ENCODE peak calls at places on chromosomes 5 and 9, in four cellular contexts. O is pancreas, E is brain microvascular endothelial cell, B is right lobe of liver. H is an unnamed sample.

GRCh38 chr5:149708981-149709594 is 21.0 kb upstream of the PPARGC1B start:
- DNase-seq in O (no peak), B (no peak), E (no peak), H (no peak)

GRCh38 chr9:20355022-20355421 is 267.3 kb downstream of the MLLT3 start:
- DNase-seq in B (no peak), E (peak), O (no peak), H (no peak)

GRCh38 chr9:123327697-123328100 is 28.3 kb upstream of the CRB2 start:
- DNase-seq in E (no peak), O (peak), B (no peak), H (peak)

GRCh38 chr5:16774806-16775205 is 158.0 kb upstream of the RETREG1 start:
- DNase-seq in O (no peak), E (no peak), B (no peak), H (no peak)

GRCh38 chr9:3528466-3528865 is 2.7 kb upstream of the RFX3 start:
- DNase-seq in O (no peak), B (no peak), E (no peak), H (no peak)

GRCh38 chr9:76818271-76818670 is 54.0 kb downstream of the PCA3 start:
- DNase-seq in O (no peak), B (peak), E (peak), H (peak)

GRCh38 chr9:7053903-7054302 is 296.1 kb downstream of the KDM4C start:
- DNase-seq in O (no peak), B (no peak), E (no peak), H (no peak)

GRCh38 chr5:107796797-107797196 is 126.1 kb upstream of the EFNA5 start:
- DNase-seq in O (no peak), E (no peak), B (no peak), H (no peak)

GRCh38 chr5:167158588-167158987 is 1132.9 kb upstream of the WWC1 start:
- DNase-seq in B (no peak), O (no peak), E (no peak), H (no peak)

GRCh38 chr5:133824661-133825254 is 143.7 kb downstream of the C5orf15 start:
- DNase-seq in O (no peak), E (no peak), B (peak), H (no peak)

GRCh38 chr5:145943674-145944121 is 7.3 kb downstream of the SH3RF2 start:
- DNase-seq in O (no peak), E (no peak), B (peak), H (no peak)

GRCh38 chr5:120358949-120359348 is 105.2 kb upstream of the PRR16 start:
- DNase-seq in B (no peak), O (no peak), E (no peak), H (no peak)

GRCh38 chr9:69499401-69499800 is 172.8 kb downstream of the APBA1 start:
- DNase-seq in B (no peak), O (no peak), E (no peak), H (no peak)

GRCh38 chr5:1517838-1518237 is 5.9 kb downstream of the LPCAT1 start:
- DNase-seq in O (peak), E (no peak), B (peak), H (peak)

GRCh38 chr5:156475831-156476551 is 149.0 kb downstream of the SGCD start:
- DNase-seq in O (no peak), B (no peak), E (peak), H (peak)

GRCh38 chr9:121376214-121376830 is 6.3 kb upstream of the STOM start:
- DNase-seq in O (no peak), B (no peak), E (no peak), H (no peak)

GRCh38 chr9:21681641-21682040 is 120.8 kb upstream of the MTAP start:
- DNase-seq in O (no peak), B (no peak), E (peak), H (no peak)

GRCh38 chr5:10577371-10578291 is 13.8 kb downstream of the ANKRD33B start:
- DNase-seq in B (peak), O (no peak), E (no peak), H (peak)

GRCh38 chr9:108300296-108301287 is 555.2 kb downstream of the ACTL7B start:
- DNase-seq in B (no peak), O (no peak), E (no peak), H (peak)

GRCh38 chr5:164336906-164337305 is 831.5 kb downstream of the MAT2B start:
- DNase-seq in O (no peak), E (peak), B (no peak), H (no peak)

GRCh38 chr9:111896942-111897830 is 572 bp downstream of the UGCG start:
- DNase-seq in O (peak), B (peak), E (no peak), H (peak)

GRCh38 chr5:32664523-32664922 is 46.6 kb upstream of the NPR3 start:
- DNase-seq in E (no peak), B (no peak), O (no peak), H (no peak)

GRCh38 chr5:73121109-73121443 is 701 bp downstream of the TMEM171 start:
- DNase-seq in B (no peak), O (no peak), E (peak), H (no peak)

GRCh38 chr5:140261403-140262171 is 41.3 kb downstream of the PFDN1 start:
- DNase-seq in B (peak), E (peak), O (peak), H (no peak)

GRCh38 chr9:74497750-74498615 is 848 bp downstream of the RORB start:
- DNase-seq in E (no peak), B (peak), O (peak), H (no peak)

GRCh38 chr5:168066536-168067208 is 224.8 kb upstream of the WWC1 start:
- DNase-seq in O (no peak), B (no peak), E (no peak), H (no peak)

DNA sequence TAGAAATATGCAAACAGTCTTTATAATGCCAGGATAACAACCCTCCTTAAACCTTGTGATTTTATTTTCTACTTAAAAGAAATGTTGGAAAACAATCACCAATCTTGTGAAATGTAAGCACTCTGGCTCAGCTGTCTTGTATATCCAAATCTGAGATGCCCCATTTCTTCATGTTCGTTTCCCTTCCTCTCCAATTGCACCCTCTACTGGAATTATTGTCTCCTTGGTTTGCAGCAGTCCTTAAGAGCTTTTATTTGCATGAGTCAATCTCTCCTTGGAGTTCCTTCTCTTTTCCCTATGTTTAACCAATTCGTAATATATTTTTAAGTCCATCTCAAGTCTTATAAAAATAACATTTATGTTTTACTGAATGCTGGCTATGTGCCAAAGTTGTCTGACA is 362.0 kb upstream of the CDH10 start:
- DNase-seq in E (no peak), B (no peak), O (no peak), H (no peak)
- TF ChIP-seq CTCF in E (no peak), B (no peak), O (no peak), H (no peak)

GRCh38 chr9:130445268-130445983 is 665 bp downstream of the ASS1 start:
- DNase-seq in B (peak), O (peak), E (no peak), H (peak)
- H3K4me3 ChIP-seq in B (peak), O (peak), E (peak), H (peak)

DNA sequence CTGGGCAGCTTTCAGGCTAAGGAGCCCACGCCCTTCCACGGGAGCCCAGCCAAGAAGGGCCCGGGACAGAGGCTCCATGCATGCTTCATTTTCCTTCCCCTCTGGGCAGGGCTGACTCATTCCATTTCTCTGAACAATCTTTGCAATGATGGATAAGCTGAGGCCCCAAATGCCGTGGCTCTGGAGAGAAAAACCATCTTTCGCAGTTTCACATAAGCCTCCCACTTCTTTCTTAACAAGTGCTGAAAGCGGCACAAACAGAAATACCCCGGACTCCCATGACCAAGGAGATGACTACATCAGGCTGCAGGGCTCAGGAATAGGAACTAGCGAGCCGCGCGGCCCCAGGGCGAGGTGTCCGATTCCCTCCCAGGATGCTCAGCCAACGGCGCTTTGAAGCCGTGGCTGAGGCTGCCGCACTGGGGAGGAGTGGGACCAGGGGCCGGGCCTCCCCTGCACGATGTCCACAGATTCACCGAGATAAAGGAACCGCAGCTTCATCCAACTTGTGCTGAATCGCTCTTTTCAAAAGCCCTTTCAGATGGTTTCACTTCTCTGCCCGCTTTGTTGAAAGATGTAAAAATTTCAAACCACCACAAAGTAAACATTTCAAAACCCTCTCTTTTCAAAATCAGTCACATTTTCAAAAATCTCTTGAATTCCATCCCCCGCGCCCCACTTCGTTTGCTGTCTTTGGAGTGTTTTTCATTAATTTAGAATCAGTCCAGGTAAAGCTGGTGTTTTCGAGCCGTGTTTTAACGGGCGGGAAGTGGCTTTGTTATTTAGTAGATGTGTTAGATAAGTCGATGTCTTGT is 96.6 kb upstream of the LMX1B start:
- DNase-seq in O (no peak), E (peak), B (no peak), H (peak)
- TF ChIP-seq CTCF in O (no peak), E (no peak), B (no peak), H (no peak)

DNA sequence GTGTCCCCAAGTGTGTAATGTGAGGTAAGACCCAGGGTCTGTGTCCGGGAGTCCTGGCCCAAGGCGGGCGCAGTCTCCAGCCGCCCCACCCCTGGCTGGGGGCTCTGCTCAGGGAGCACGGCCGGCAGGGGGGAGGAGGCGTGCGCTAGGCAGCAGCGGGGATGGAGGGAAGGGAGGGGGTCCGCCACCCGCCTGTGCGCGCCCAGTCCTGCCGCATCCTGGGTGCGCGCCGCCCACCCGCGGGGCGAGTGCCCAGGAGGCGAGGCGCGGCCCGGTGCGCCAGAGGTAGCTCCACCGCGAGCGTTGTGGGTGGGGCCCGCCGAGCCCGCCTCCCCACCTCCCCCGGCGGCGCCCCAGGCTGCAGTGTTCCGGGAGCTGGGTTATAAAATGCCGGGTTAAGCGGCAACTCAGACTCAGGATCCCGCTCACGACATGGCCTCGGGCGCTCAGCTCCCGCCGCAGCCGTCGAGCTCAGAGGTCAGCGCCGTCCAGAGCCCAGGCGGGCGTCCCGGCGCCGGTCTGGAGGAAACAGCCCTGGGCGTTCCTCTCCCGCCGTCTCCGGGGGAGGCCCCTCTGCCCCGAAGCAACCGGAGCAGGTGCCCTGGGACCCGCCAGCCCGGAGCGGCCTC is at the start of gene CCNI2:
- DNase-seq in O (no peak), E (no peak), B (no peak), H (no peak)
- H3K4me3 ChIP-seq in O (peak), E (peak), B (peak), H (peak)

DNA sequence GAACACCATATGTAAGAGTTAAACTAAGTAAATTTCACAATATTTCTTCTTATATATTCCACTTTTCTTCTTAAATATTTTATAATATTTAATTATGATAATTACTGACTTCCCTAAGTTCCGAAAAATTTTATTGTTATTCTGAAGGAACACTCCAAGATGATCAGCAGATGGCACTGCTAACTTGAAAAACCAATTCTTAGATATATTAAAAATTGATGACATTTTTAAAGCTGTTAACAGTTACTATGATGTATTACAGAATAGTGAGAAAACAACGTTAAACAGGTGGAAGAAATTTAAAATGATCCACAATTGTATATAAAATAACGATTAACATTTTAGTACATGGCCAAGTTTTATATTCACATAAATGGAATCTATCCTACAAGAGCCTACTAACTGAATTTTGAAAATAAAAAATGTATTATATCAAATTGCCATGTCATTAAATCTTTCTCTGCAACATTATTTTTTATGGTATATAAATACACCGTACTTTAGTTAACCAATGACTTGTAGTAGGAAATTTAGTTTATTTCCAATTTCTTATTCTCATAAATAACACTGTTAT is 30.1 kb upstream of the MUSK start:
- DNase-seq in O (no peak), B (no peak), E (no peak), H (no peak)
- TF ChIP-seq CTCF in O (no peak), B (peak), E (peak), H (no peak)

GRCh38 chr5:14256026-14256690 is 113.0 kb downstream of the TRIO start:
- DNase-seq in B (no peak), E (no peak), O (no peak), H (no peak)

GRCh38 chr5:14256756-14257393 is 113.7 kb downstream of the TRIO start:
- DNase-seq in O (no peak), E (no peak), B (no peak), H (no peak)

GRCh38 chr5:14258840-14259239 is 115.7 kb downstream of the TRIO start:
- DNase-seq in B (no peak), O (no peak), E (no peak), H (no peak)

GRCh38 chr5:14260637-14261036 is 117.5 kb downstream of the TRIO start:
- DNase-seq in O (no peak), E (no peak), B (no peak), H (no peak)

DNA sequence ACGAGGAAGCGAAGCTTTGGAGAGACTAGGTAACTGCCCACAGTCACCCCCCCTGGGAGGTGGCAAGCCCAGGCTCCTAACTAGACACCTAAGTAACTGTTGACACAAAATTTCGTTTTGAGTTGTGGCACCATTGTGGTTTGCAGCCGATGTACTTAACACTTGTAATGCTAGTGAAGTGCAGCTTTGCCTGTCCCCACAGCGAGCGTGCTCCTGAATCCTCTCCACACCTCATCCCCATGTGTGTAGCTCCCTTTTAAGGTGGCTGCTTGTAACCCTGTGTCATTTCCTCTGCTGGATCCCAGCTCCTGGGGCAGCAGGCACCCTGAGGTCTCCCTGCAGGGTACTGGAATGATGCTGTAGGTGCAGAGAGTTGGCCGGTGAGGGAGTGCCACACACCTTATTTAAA is 114.9 kb downstream of the TRIO start:
- DNase-seq in E (no peak), B (no peak), O (no peak), H (no peak)
- H3K4me3 ChIP-seq in E (no peak), B (no peak), O (no peak), H (no peak)

GRCh38 chr9:88773119-88773518 is 218.1 kb upstream of the S1PR3 start:
- DNase-seq in E (no peak), B (no peak), O (no peak), H (no peak)

GRCh38 chr9:88775037-88775471 is 216.2 kb upstream of the S1PR3 start:
- DNase-seq in E (peak), O (no peak), B (no peak), H (no peak)

GRCh38 chr9:88772602-88773001 is 218.7 kb upstream of the S1PR3 start:
- DNase-seq in O (no peak), E (no peak), B (no peak), H (no peak)

GRCh38 chr9:88775559-88775958 is 215.7 kb upstream of the S1PR3 start:
- DNase-seq in B (no peak), E (peak), O (no peak), H (no peak)

GRCh38 chr9:88773627-88774244 is 217.5 kb upstream of the S1PR3 start:
- DNase-seq in E (peak), B (no peak), O (no peak), H (no peak)
- TF ChIP-seq CTCF in E (peak), B (no peak), O (no peak), H (no peak)

GRCh38 chr5:176541338-176542134 is 4.3 kb upstream of the RNF44 start:
- DNase-seq in E (no peak), B (peak), O (peak), H (peak)
- H3K4me3 ChIP-seq in E (no peak), B (no peak), O (no peak), H (peak)

H was measured in left lung.